ENCODE peak calls at places on chromosomes 3 and 15, in eight cellular contexts. G is sigmoid colon, Y is esophagus muscularis mucosa, R is right lobe of liver, P is transverse colon, W is ovary, A is stomach, B is Peyer's patch. O is an unnamed sample. For H3K4me1, the result is how much of the 10 kb centered on the place peaks cover.

GRCh38 chr3:172586447-172586846 is 63.2 kb upstream of the TNFSF10 start:
- DNase-seq in G (no peak), Y (no peak), R (no peak), P (no peak), W (no peak), A (no peak), B (no peak), O (no peak)

GRCh38 chr15:78069052-78069414 is 8.5 kb downstream of the TBC1D2B start:
- DNase-seq in G (peak), Y (no peak), R (no peak), P (no peak), W (no peak), A (no peak), B (no peak), O (no peak)

GRCh38 chr15:34708422-34708821 is 46.4 kb downstream of the GJD2 start:
- DNase-seq in G (no peak), Y (no peak), R (no peak), P (no peak), W (no peak), A (no peak), B (no peak), O (no peak)

GRCh38 chr15:25652697-25653096 is 210.4 kb downstream of the ATP10A start:
- DNase-seq in G (no peak), Y (no peak), R (no peak), P (no peak), W (no peak), A (no peak), B (no peak), O (no peak)

GRCh38 chr15:73599934-73600333 is 33.3 kb downstream of the NPTN start:
- DNase-seq in G (no peak), Y (peak), R (no peak), P (no peak), W (no peak), A (no peak), B (peak), O (no peak)

GRCh38 chr3:18047052-18047451 is 304.6 kb upstream of the TBC1D5 start:
- DNase-seq in G (no peak), Y (no peak), R (no peak), P (no peak), W (no peak), A (no peak), B (no peak), O (no peak)

GRCh38 chr3:76997733-76998132 is 42.2 kb upstream of the ROBO2 start:
- DNase-seq in G (no peak), Y (no peak), R (no peak), P (no peak), W (no peak), A (no peak), B (no peak), O (no peak)

GRCh38 chr3:59426851-59427565 is 377.2 kb upstream of the CFAP20DC start:
- DNase-seq in G (no peak), Y (no peak), R (no peak), P (no peak), W (no peak), A (no peak), B (no peak), O (no peak)

GRCh38 chr3:197456271-197457091 is 99.3 kb downstream of the BDH1 start:
- DNase-seq in G (peak), Y (peak), R (peak), P (peak), W (peak), A (peak), B (peak), O (peak)

GRCh38 chr15:80518522-80518921 is 114.3 kb downstream of the ARNT2 start:
- DNase-seq in G (no peak), Y (no peak), R (no peak), P (no peak), W (no peak), A (no peak), B (no peak), O (no peak)

GRCh38 chr3:72678892-72679291 is 169.4 kb downstream of the SHQ1 start:
- DNase-seq in G (no peak), Y (no peak), R (no peak), P (no peak), W (no peak), A (no peak), B (no peak), O (no peak)

GRCh38 chr3:121855555-121855954 is 20.5 kb downstream of the EAF2 start:
- DNase-seq in G (no peak), Y (no peak), R (no peak), P (no peak), W (no peak), A (no peak), B (no peak), O (no peak)

GRCh38 chr3:120767106-120767505 is 24.6 kb downstream of the GTF2E1 start:
- DNase-seq in G (no peak), Y (no peak), R (no peak), P (no peak), W (no peak), A (no peak), B (no peak), O (no peak)

GRCh38 chr3:193744048-193744821 is 151.2 kb downstream of the OPA1 start:
- DNase-seq in G (no peak), Y (no peak), R (no peak), P (no peak), W (no peak), A (peak), B (no peak), O (no peak)

GRCh38 chr15:61106044-61106834 is 122.9 kb downstream of the RORA start:
- DNase-seq in G (no peak), Y (no peak), R (no peak), P (no peak), W (no peak), A (no peak), B (no peak), O (no peak)

GRCh38 chr3:127629462-127630403 is 748 bp downstream of the PODXL2 start:
- DNase-seq in G (no peak), Y (no peak), R (no peak), P (peak), W (peak), A (no peak), B (peak), O (no peak)

GRCh38 chr3:127822836-127823589 is 698 bp upstream of the MGLL start:
- DNase-seq in G (peak), Y (no peak), R (peak), P (peak), W (peak), A (peak), B (peak), O (no peak)

GRCh38 chr3:196537319-196537984 is 22.3 kb upstream of the SMCO1 start:
- DNase-seq in G (no peak), Y (no peak), R (no peak), P (peak), W (no peak), A (peak), B (peak), O (no peak)

GRCh38 chr3:133606342-133606741 is 32.9 kb downstream of the CDV3 start:
- DNase-seq in G (no peak), Y (no peak), R (no peak), P (no peak), W (no peak), A (no peak), B (no peak), O (no peak)

GRCh38 chr3:43043071-43043766 is 62.7 kb downstream of the POMGNT2 start:
- DNase-seq in G (no peak), Y (peak), R (no peak), P (no peak), W (no peak), A (no peak), B (no peak), O (no peak)

GRCh38 chr15:80920271-80920699 is 69.3 kb downstream of the MESD start:
- DNase-seq in G (no peak), Y (no peak), R (no peak), P (no peak), W (no peak), A (no peak), B (no peak), O (no peak)

GRCh38 chr15:23422946-23423708 is 23.9 kb downstream of the GOLGA6L2 start:
- DNase-seq in G (peak), Y (no peak), R (no peak), P (no peak), W (no peak), A (no peak), B (peak), O (no peak)

GRCh38 chr15:23074684-23075083 is 35.3 kb upstream of the TUBGCP5 start:
- DNase-seq in G (no peak), Y (no peak), R (no peak), P (no peak), W (no peak), A (no peak), B (no peak), O (no peak)

GRCh38 chr3:9395570-9396300 is 1.7 kb upstream of the SETD5 start:
- DNase-seq in G (no peak), Y (no peak), R (no peak), P (no peak), W (no peak), A (no peak), B (no peak), O (no peak)

GRCh38 chr3:9396301-9396631 is 1.1 kb upstream of the SETD5 start:
- DNase-seq in G (peak), Y (peak), R (no peak), P (peak), W (no peak), A (peak), B (peak), O (peak)

GRCh38 chr3:9397911-9398714 is 698 bp downstream of the SETD5 start:
- DNase-seq in G (peak), Y (no peak), R (peak), P (peak), W (peak), A (peak), B (peak), O (peak)

GRCh38 chr3:9397331-9397910 is at the start of gene SETD5:
- DNase-seq in G (peak), Y (peak), R (peak), P (peak), W (peak), A (peak), B (peak), O (peak)

GRCh38 chr3:9396632-9397330 is 634 bp upstream of the SETD5 start:
- DNase-seq in G (peak), Y (peak), R (peak), P (peak), W (peak), A (peak), B (peak), O (peak)
- H3K4me1 ChIP-seq in G (half or more), Y (half or more), R (half or more), P (half or more), W (under half), A (half or more), B (under half), O (half or more)

GRCh38 chr3:29169456-29169855 is 111.4 kb upstream of the RBMS3 start:
- DNase-seq in G (no peak), Y (no peak), R (no peak), P (no peak), W (no peak), A (no peak), B (no peak), O (no peak)

GRCh38 chr3:29171583-29171990 is 109.3 kb upstream of the RBMS3 start:
- DNase-seq in G (no peak), Y (no peak), R (no peak), P (no peak), W (no peak), A (no peak), B (no peak), O (no peak)

GRCh38 chr3:29167180-29167579 is 113.7 kb upstream of the RBMS3 start:
- DNase-seq in G (no peak), Y (no peak), R (no peak), P (no peak), W (no peak), A (no peak), B (no peak), O (no peak)

GRCh38 chr3:29168686-29169085 is 112.2 kb upstream of the RBMS3 start:
- DNase-seq in G (no peak), Y (no peak), R (no peak), P (no peak), W (no peak), A (no peak), B (no peak), O (no peak)

DNA sequence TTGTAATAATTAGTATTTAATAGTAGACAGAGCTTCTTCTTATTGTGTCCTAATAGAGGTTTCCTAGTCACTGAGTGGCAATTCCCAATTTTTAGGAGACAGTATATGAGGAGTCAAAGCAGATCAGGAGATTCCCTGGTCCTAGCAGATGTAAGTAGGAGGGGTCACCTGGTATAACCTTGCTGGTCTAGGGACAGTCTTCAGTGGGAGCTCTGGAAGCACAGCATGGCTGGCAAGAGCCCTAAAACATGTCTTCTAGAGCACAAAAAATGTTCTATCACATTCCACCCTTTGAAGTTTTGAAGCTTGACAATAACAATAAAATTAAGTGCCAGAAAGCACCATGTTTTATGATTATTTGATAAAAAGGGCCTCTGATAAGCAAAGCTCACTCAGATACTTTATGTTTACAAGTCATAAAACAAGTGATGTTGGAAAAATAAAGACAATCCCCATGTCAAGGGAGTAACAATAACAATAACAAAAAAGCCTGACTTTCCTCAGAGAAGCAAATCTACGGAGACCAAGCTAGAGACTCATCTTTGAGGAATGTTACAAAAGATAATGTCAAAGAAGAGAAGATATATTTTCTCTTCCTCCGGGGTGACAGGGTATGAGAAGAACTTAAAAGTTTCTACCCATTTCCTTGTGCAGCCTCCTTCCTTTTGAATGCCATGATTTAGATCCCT is 109.8 kb upstream of the RBMS3 start:
- DNase-seq in G (no peak), Y (no peak), R (no peak), P (no peak), W (no peak), A (no peak), B (no peak), O (no peak)
- H3K4me3 ChIP-seq in G (no peak), Y (no peak), R (no peak), P (no peak), W (no peak), A (no peak), B (no peak), O (no peak)

GRCh38 chr3:48776854-48777253 is 59.8 kb upstream of the IP6K2 start:
- DNase-seq in G (no peak), Y (no peak), R (no peak), P (no peak), W (no peak), A (no peak), B (no peak), O (no peak)
- TF ChIP-seq POLR2A in G (no peak), Y (no peak), R (no peak), P (no peak), W (no peak), A (no peak), B (no peak), O (no peak)

GRCh38 chr3:163953526-163953925 is 1124.8 kb downstream of the SI start:
- DNase-seq in G (peak), Y (no peak), R (no peak), P (no peak), W (no peak), A (no peak), B (no peak), O (no peak)

GRCh38 chr3:163946785-163947184 is 1131.5 kb downstream of the SI start:
- DNase-seq in G (no peak), Y (no peak), R (no peak), P (no peak), W (no peak), A (no peak), B (no peak), O (no peak)

GRCh38 chr3:163952499-163952898 is 1125.8 kb downstream of the SI start:
- DNase-seq in G (no peak), Y (no peak), R (no peak), P (no peak), W (no peak), A (no peak), B (no peak), O (no peak)

DNA sequence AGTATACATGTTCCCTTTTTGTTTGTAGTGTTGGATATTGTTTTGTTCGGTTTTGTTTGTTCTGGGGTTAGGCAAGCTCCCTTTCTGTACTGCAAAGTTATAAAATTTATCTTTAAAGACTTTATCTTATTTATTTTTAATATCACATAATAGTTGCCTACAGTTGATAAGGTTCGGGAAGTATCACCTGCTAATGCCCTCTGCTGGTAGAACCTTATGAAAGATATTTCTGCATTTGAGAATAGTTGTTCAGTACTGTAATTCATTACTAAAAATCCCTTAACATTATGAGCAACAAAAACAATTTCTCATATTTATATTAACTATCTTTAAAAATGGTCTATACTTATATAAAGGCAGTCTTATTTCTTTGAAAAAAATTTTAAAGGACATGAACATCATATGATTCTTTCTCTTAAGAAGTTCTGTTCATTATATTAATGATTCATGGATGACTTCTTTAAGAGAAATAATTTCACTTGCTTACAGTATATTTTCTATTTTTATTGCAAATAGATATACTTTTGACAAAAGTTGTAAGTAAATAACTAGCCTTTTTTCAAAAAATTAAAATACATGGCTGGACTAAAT is 1126.8 kb downstream of the SI start:
- DNase-seq in G (no peak), Y (no peak), R (no peak), P (no peak), W (no peak), A (no peak), B (no peak), O (no peak)
- H3K4me1 ChIP-seq in G (under half), Y (under half), R (under half), P (under half), W (under half), A (under half), B (under half), O (under half)

GRCh38 chr15:89822611-89822950 is 7.9 kb upstream of the ANPEP start:
- DNase-seq in G (no peak), Y (no peak), R (no peak), P (no peak), W (no peak), A (no peak), B (no peak), O (no peak)
- H3K4me3 ChIP-seq in G (no peak), Y (no peak), R (no peak), P (no peak), W (no peak), A (no peak), B (no peak), O (no peak)

DNA sequence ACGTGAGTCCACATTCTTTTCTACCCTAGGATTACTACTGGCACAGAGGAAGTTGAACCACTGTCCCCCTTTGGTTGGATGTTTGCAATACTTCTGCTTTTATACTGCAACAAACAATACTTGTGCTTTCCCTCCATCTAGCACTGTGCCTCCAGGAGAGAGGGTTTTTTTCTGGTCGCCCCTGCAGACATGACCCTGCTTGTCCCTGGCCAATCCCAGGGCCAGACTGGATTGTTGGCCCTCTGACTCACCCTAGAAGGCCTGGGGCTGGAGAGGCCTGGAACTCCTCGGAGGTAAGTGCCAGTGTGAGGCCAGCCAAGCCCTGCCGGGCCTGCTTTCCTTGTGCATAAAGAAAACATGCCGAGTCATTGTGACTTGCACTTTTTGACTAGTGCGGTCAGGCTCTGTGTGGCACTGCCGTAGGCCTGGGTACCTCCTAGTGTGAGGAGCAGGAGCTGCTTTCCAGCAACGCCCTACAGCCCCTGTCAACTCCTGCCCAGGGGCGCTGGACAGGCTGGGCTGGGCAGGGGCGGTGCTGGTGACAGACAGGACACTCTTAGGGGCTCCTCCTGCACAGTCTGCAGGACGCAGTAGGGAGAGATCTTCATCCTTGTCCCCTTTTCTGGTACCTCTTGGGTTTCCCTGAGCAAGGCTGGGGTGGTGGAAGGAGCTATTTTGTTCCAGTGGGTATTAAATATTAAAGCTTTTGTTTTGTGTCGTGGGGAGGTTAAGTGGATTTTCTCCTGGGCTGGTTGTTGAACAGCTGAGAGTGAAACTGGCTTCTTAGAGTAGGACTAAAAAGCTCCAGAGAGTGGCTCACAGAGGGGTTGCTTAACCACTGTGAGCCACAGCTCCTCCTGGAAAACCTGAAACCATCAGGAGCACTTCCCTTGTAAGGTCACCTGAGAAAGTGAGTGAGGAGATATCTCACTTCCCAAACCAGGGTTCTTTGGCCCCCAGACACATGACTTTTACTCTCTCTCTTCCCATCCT is 14.4 kb upstream of the TKT start:
- DNase-seq in G (peak), Y (peak), R (peak), P (peak), W (peak), A (peak), B (peak), O (peak)
- TF ChIP-seq POLR2A in G (no peak), Y (no peak), R (no peak), P (no peak), W (no peak), A (no peak), B (no peak), O (no peak)

DNA sequence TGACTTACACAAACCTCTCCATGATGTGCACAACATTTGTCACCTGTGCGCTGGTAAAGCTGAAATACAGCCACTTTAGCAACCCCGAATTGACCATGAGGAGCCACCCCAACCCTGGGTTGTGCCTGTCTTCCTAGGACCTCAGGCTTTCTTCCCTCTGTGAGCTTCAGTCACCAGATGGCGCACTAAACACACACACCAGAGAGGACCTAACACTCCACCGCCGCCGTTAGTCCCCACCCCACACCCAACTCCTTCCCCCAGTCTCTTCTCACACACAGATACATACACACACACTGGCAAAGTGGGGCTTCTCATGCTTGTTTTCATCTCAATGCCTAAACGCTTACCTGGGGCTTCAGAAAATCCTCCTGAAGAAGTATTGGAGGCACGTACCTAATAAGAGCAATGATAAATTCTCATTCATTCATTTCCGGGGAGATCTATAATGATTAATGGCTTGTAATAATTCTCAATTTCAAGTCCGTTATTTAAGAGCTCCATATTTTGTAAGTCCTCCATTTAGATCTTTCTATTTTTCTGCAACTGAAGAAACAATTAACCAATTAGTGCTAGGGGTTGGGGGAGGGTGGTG is 2.1 kb upstream of the CCDC80 start:
- DNase-seq in G (peak), Y (peak), R (peak), P (peak), W (peak), A (peak), B (peak), O (peak)
- H3K4me1 ChIP-seq in G (half or more), Y (half or more), R (under half), P (under half), W (under half), A (under half), B (under half), O (under half)

O was measured in suprapubic skin.